ENCODE peak calls at places on chromosomes 1 and 21, in seven cellular contexts. One of them, this sample, is unnamed.

GRCh38 chr1:54557956-54558355 is 9.9 kb downstream of the ACOT11 start:
- DNase-seq in A549: no peak
- DNase-seq in pancreas: no peak
- DNase-seq in PC-3: no peak
- DNase-seq in lower lobe of right lung: no peak
- DNase-seq in HCT116: no peak
- DNase-seq in adrenal gland: no peak
- DNase-seq in this sample: no peak

GRCh38 chr1:41915786-41916571 is 2.7 kb downstream of the HIVEP3 start:
- DNase-seq in pancreas: no peak
- DNase-seq in adrenal gland: peak; percentile 30
- DNase-seq in PC-3: peak; percentile 77
- DNase-seq in A549: no peak
- DNase-seq in HCT116: no peak
- DNase-seq in lower lobe of right lung: peak; percentile 67
- DNase-seq in this sample: no peak

GRCh38 chr1:215282557-215282956 is 200.0 kb downstream of the KCNK2 start:
- DNase-seq in PC-3: peak; percentile 70
- DNase-seq in HCT116: no peak
- DNase-seq in adrenal gland: no peak
- DNase-seq in pancreas: no peak
- DNase-seq in lower lobe of right lung: no peak
- DNase-seq in A549: no peak
- DNase-seq in this sample: no peak

GRCh38 chr1:74652711-74653131 is 20.9 kb downstream of the ERICH3 start:
- DNase-seq in lower lobe of right lung: no peak
- DNase-seq in A549: no peak
- DNase-seq in HCT116: no peak
- DNase-seq in adrenal gland: no peak
- DNase-seq in PC-3: peak; percentile 99
- DNase-seq in pancreas: no peak
- DNase-seq in this sample: peak; percentile 63

GRCh38 chr1:176208034-176208433 is 948 bp upstream of the COP1 start:
- DNase-seq in pancreas: no peak
- DNase-seq in lower lobe of right lung: no peak
- DNase-seq in PC-3: no peak
- DNase-seq in A549: no peak
- DNase-seq in adrenal gland: no peak
- DNase-seq in HCT116: no peak
- DNase-seq in this sample: no peak

GRCh38 chr1:67191668-67192520 is 25.6 kb downstream of the IL23R start:
- DNase-seq in A549: no peak
- DNase-seq in adrenal gland: peak; percentile 36
- DNase-seq in HCT116: no peak
- DNase-seq in PC-3: peak; percentile 22
- DNase-seq in pancreas: no peak
- DNase-seq in lower lobe of right lung: no peak
- DNase-seq in this sample: no peak

GRCh38 chr1:12615166-12615915 is 2.7 kb downstream of the DHRS3 start:
- DNase-seq in adrenal gland: no peak
- DNase-seq in pancreas: no peak
- DNase-seq in HCT116: no peak
- DNase-seq in lower lobe of right lung: no peak
- DNase-seq in A549: no peak
- DNase-seq in PC-3: peak; percentile 14
- DNase-seq in this sample: no peak

GRCh38 chr1:48552420-48552819 is 80.4 kb upstream of the SPATA6 start:
- DNase-seq in A549: no peak
- DNase-seq in HCT116: peak; percentile 10
- DNase-seq in adrenal gland: no peak
- DNase-seq in PC-3: peak; percentile 59
- DNase-seq in lower lobe of right lung: no peak
- DNase-seq in pancreas: no peak
- DNase-seq in this sample: no peak

GRCh38 chr1:156477526-156478249 is 22.9 kb downstream of the MEF2D start:
- DNase-seq in A549: no peak
- DNase-seq in HCT116: no peak
- DNase-seq in pancreas: no peak
- DNase-seq in PC-3: no peak
- DNase-seq in lower lobe of right lung: no peak
- DNase-seq in adrenal gland: no peak
- DNase-seq in this sample: no peak

GRCh38 chr1:151924691-151925587 is 15.6 kb upstream of the THEM4 start:
- DNase-seq in HCT116: no peak
- DNase-seq in lower lobe of right lung: no peak
- DNase-seq in adrenal gland: no peak
- DNase-seq in A549: no peak
- DNase-seq in PC-3: no peak
- DNase-seq in pancreas: no peak
- DNase-seq in this sample: no peak

GRCh38 chr1:221264848-221265247 is 385.6 kb downstream of the HLX start:
- DNase-seq in PC-3: no peak
- DNase-seq in HCT116: no peak
- DNase-seq in adrenal gland: no peak
- DNase-seq in A549: no peak
- DNase-seq in pancreas: no peak
- DNase-seq in lower lobe of right lung: no peak
- DNase-seq in this sample: no peak

GRCh38 chr21:45870851-45871615 is 110.5 kb upstream of the COL6A1 start:
- DNase-seq in HCT116: no peak
- DNase-seq in lower lobe of right lung: peak; percentile 30
- DNase-seq in PC-3: no peak
- DNase-seq in A549: no peak
- DNase-seq in pancreas: no peak
- DNase-seq in adrenal gland: no peak
- DNase-seq in this sample: no peak

GRCh38 chr1:53134961-53135734 is 7.3 kb downstream of the SLC1A7 start:
- DNase-seq in pancreas: no peak
- DNase-seq in A549: no peak
- DNase-seq in adrenal gland: no peak
- DNase-seq in lower lobe of right lung: no peak
- DNase-seq in HCT116: no peak
- DNase-seq in PC-3: no peak
- DNase-seq in this sample: no peak

GRCh38 chr1:111656093-111657017 is 36.8 kb downstream of the RAP1A start:
- DNase-seq in HCT116: peak; percentile 57
- DNase-seq in lower lobe of right lung: no peak
- DNase-seq in A549: peak; percentile 30
- DNase-seq in pancreas: no peak
- DNase-seq in adrenal gland: peak; percentile 43
- DNase-seq in PC-3: peak; percentile 71
- DNase-seq in this sample: no peak

GRCh38 chr1:192491804-192492554 is 83.6 kb upstream of the RGS1 start:
- DNase-seq in HCT116: no peak
- DNase-seq in pancreas: no peak
- DNase-seq in A549: no peak
- DNase-seq in adrenal gland: no peak
- DNase-seq in PC-3: peak; percentile 48
- DNase-seq in lower lobe of right lung: no peak
- DNase-seq in this sample: no peak

GRCh38 chr1:201480231-201481003 is 11.4 kb upstream of the PHLDA3 start:
- DNase-seq in lower lobe of right lung: peak; percentile 91
- DNase-seq in HCT116: peak; percentile 92
- DNase-seq in A549: peak; percentile 94
- DNase-seq in PC-3: peak; percentile 91
- DNase-seq in adrenal gland: peak; percentile 65
- DNase-seq in pancreas: peak; percentile 88
- DNase-seq in this sample: peak; percentile 97

GRCh38 chr1:24178404-24178803 is 8.7 kb downstream of the IFNLR1 start:
- DNase-seq in adrenal gland: no peak
- DNase-seq in A549: no peak
- DNase-seq in lower lobe of right lung: no peak
- DNase-seq in pancreas: no peak
- DNase-seq in HCT116: no peak
- DNase-seq in PC-3: no peak
- DNase-seq in this sample: no peak

GRCh38 chr1:234779160-234779538 is 169.2 kb upstream of the IRF2BP2 start:
- DNase-seq in HCT116: no peak
- DNase-seq in A549: no peak
- DNase-seq in lower lobe of right lung: no peak
- DNase-seq in adrenal gland: no peak
- DNase-seq in pancreas: no peak
- DNase-seq in PC-3: no peak
- DNase-seq in this sample: no peak

GRCh38 chr21:37153935-37154350 is 80.9 kb downstream of the TTC3 start:
- DNase-seq in PC-3: peak; percentile 57
- DNase-seq in adrenal gland: peak; percentile 45
- DNase-seq in lower lobe of right lung: no peak
- DNase-seq in pancreas: peak; percentile 33
- DNase-seq in A549: no peak
- DNase-seq in HCT116: no peak
- DNase-seq in this sample: no peak

GRCh38 chr1:6246497-6247295 is 2.7 kb downstream of the HES3 start:
- DNase-seq in PC-3: peak; percentile 94
- DNase-seq in A549: peak; percentile 86
- DNase-seq in HCT116: peak; percentile 49
- DNase-seq in lower lobe of right lung: peak; percentile 87
- DNase-seq in pancreas: peak; percentile 66
- DNase-seq in adrenal gland: peak; percentile 81
- DNase-seq in this sample: no peak

GRCh38 chr1:28326980-28327379 is 1.9 kb upstream of the MED18 start:
- DNase-seq in A549: no peak
- DNase-seq in pancreas: no peak
- DNase-seq in adrenal gland: no peak
- DNase-seq in PC-3: peak; percentile 59
- DNase-seq in HCT116: no peak
- DNase-seq in lower lobe of right lung: no peak
- DNase-seq in this sample: peak; percentile 57

DNA sequence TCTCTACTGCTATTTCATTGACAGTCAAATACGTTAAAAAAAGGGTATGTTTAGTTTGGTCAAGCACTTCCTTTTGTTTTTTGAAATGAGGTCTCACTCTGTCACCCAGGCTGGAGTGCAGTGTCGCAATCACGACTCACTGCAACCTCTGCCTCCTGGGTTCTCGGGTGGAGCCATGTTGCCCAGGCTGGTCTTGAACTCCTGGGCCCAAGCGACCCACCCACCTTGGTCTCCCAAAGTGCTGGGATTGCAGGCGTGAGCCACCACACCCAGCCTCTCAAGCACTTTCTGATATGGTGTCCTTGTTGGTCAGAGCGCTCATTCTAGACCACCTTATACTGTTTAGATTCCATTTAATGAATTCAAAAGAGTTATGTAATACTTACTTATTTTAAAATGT is 20.9 kb upstream of the RHBDL2 start:
- DNase-seq in PC-3: peak; percentile 26
- DNase-seq in pancreas: no peak
- DNase-seq in lower lobe of right lung: no peak
- DNase-seq in HCT116: no peak
- DNase-seq in A549: no peak
- DNase-seq in adrenal gland: no peak
- DNase-seq in this sample: no peak
- H3K27ac ChIP-seq in PC-3: peak overlapping the region; percentile 32
- H3K27ac ChIP-seq in pancreas: no peak overlapping the region
- H3K27ac ChIP-seq in lower lobe of right lung: no peak overlapping the region
- H3K27ac ChIP-seq in HCT116: no peak overlapping the region
- H3K27ac ChIP-seq in A549: no peak overlapping the region
- H3K27ac ChIP-seq in adrenal gland: no peak overlapping the region
- H3K27ac ChIP-seq in this sample: peak overlapping the region; percentile 99

DNA sequence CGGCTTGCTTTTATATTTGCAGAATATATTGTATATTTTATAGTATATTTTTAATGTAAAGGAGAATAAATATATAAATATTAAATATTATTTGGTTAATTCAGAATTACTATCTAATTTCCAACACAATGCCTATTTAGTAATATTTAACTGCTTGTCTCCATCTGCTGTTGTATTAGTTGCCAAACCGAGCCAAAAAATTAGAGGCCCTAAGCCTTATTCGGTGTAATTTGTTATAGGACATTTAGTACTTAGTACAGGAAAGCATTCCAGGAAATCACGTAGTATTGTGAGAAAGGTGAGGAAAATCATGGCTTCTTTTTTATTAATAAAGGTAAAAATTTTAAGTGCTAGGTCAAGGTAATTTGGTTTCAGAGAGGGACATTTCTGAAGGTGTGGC is 93.8 kb downstream of the DNM3 start:
- DNase-seq in adrenal gland: no peak
- DNase-seq in A549: no peak
- DNase-seq in PC-3: no peak
- DNase-seq in pancreas: no peak
- DNase-seq in HCT116: no peak
- DNase-seq in lower lobe of right lung: no peak
- DNase-seq in this sample: no peak
- H3K27ac ChIP-seq in adrenal gland: no peak overlapping the region
- H3K27ac ChIP-seq in A549: no peak overlapping the region
- H3K27ac ChIP-seq in PC-3: no peak overlapping the region
- H3K27ac ChIP-seq in pancreas: no peak overlapping the region
- H3K27ac ChIP-seq in HCT116: no peak overlapping the region
- H3K27ac ChIP-seq in lower lobe of right lung: no peak overlapping the region
- H3K27ac ChIP-seq in this sample: no peak overlapping the region

DNA sequence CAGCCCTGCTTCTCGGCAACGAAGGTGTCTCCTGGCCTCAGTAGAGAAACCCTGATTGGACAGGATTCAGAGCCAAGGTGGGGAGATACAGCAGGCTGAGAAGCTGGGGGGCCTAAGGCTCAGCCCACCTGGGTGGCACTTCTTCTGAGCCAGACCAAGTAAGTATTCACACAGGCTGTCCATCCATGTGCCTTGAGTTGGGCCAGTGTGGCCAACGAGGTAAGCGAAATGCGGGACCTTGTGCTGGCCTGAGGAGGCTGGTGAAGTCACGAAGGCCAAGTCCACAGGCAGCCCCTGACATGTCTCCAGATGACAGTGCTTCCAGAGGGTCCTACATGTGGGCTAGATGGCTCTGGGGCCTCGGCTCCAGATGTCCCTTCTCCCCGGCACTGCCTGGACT is 91.4 kb downstream of the ITPKB start:
- DNase-seq in PC-3: no peak
- DNase-seq in adrenal gland: no peak
- DNase-seq in A549: no peak
- DNase-seq in HCT116: no peak
- DNase-seq in pancreas: no peak
- DNase-seq in lower lobe of right lung: peak; percentile 21
- DNase-seq in this sample: no peak
- H3K27ac ChIP-seq in PC-3: no peak overlapping the region
- H3K27ac ChIP-seq in adrenal gland: no peak overlapping the region
- H3K27ac ChIP-seq in A549: no peak overlapping the region
- H3K27ac ChIP-seq in HCT116: no peak overlapping the region
- H3K27ac ChIP-seq in pancreas: no peak overlapping the region
- H3K27ac ChIP-seq in lower lobe of right lung: no peak overlapping the region
- H3K27ac ChIP-seq in this sample: no peak overlapping the region

DNA sequence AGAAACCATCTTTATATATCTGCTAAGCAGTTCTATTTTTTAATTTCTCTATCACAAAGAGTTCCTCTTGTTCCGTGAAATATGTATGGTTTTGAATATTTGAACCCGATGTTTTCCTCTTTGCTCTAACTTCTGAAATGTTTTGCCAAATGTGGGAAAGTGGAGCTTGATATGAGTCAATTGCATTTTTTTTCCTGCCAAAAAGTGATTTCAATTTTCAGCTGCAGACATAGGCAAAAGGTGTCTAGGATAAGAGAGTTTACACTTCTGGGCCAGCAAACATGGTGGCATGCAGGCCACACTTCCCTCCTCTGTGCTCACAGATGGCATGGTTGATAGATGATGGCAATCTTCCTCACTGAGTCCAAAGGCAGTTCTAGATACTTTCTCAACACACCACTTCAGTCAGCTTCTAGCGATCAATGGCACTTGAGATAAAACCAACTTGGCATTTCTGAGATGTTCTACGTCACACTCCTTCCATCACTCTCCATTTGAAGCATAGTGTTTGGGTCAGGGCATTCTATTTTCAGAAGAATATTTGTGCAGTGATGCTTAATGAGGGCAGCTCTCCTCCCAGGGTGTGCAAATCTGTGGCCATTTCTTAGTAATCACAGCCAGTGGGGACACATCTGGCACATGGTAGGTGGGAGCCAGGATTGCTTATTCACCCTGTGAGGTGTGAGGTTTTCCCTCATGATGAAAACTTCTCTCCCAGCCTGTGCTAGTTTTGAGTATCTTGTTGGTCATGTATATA is 54.4 kb upstream of the SCAF4 start:
- DNase-seq in lower lobe of right lung: no peak
- DNase-seq in HCT116: no peak
- DNase-seq in A549: no peak
- DNase-seq in pancreas: no peak
- DNase-seq in PC-3: no peak
- DNase-seq in adrenal gland: no peak
- DNase-seq in this sample: no peak
- H3K27ac ChIP-seq in lower lobe of right lung: no peak overlapping the region
- H3K27ac ChIP-seq in HCT116: no peak overlapping the region
- H3K27ac ChIP-seq in A549: no peak overlapping the region
- H3K27ac ChIP-seq in pancreas: no peak overlapping the region
- H3K27ac ChIP-seq in PC-3: no peak overlapping the region
- H3K27ac ChIP-seq in adrenal gland: no peak overlapping the region
- H3K27ac ChIP-seq in this sample: no peak overlapping the region

This sample was measured in epithelial cell of prostate.